ENCODE peak calls at places on chromosome 18, in eight cellular contexts. D is dorsolateral prefrontal cortex, Q is foreskin keratinocyte, I is transverse colon, V is fibroblast of lung, P is GM06990, R is uterus, F is bronchial epithelial cell. B is an unnamed sample. For H3K27me3, the result is how much of the 10 kb centered on the place peaks cover.

GRCh38 chr18:24271381-24272331 is 126.0 kb downstream of the OSBPL1A start:
- DNase-seq in D (peak), Q (peak), I (peak), V (peak), P (peak), R (peak), F (peak), B (no peak)

GRCh38 chr18:47204908-47205522 is 28.9 kb upstream of the IER3IP1 start:
- DNase-seq in D (peak), Q (no peak), I (peak), V (peak), P (no peak), R (no peak), F (peak), B (peak)

GRCh38 chr18:71168576-71169145 is 879.8 kb downstream of the SOCS6 start:
- DNase-seq in D (no peak), Q (no peak), I (no peak), V (peak), P (no peak), R (no peak), F (no peak), B (no peak)

GRCh38 chr18:8657050-8657820 is 48.0 kb downstream of the RAB12 start:
- DNase-seq in D (peak), Q (no peak), I (no peak), V (no peak), P (no peak), R (no peak), F (no peak), B (no peak)

GRCh38 chr18:45774065-45774521 is 50.1 kb downstream of the SLC14A1 start:
- DNase-seq in D (no peak), Q (peak), I (no peak), V (peak), P (no peak), R (no peak), F (peak), B (no peak)

GRCh38 chr18:76524900-76525698 is 30.1 kb upstream of the ZNF516 start:
- DNase-seq in D (no peak), Q (no peak), I (peak), V (peak), P (no peak), R (peak), F (peak), B (no peak)

GRCh38 chr18:12750076-12750707 is 47.4 kb downstream of the PSMG2 start:
- DNase-seq in D (no peak), Q (no peak), I (peak), V (peak), P (peak), R (no peak), F (no peak), B (no peak)

GRCh38 chr18:58087928-58088722 is 44.1 kb downstream of the NEDD4L start:
- DNase-seq in D (no peak), Q (peak), I (peak), V (peak), P (no peak), R (no peak), F (peak), B (no peak)

GRCh38 chr18:10579079-10579867 is 53.4 kb downstream of the NAPG start:
- DNase-seq in D (no peak), Q (peak), I (no peak), V (peak), P (no peak), R (no peak), F (peak), B (no peak)

GRCh38 chr18:45060102-45060501 is 379.4 kb downstream of the SETBP1 start:
- DNase-seq in D (no peak), Q (no peak), I (no peak), V (no peak), P (no peak), R (no peak), F (no peak), B (no peak)

GRCh38 chr18:58183226-58183625 is 139.2 kb downstream of the NEDD4L start:
- DNase-seq in D (no peak), Q (no peak), I (no peak), V (no peak), P (no peak), R (no peak), F (no peak), B (no peak)

GRCh38 chr18:65349635-65350034 is 401.2 kb upstream of the CDH7 start:
- DNase-seq in D (no peak), Q (no peak), I (no peak), V (no peak), P (no peak), R (no peak), F (no peak), B (no peak)

GRCh38 chr18:65547046-65547445 is 203.8 kb upstream of the CDH7 start:
- DNase-seq in D (no peak), Q (no peak), I (no peak), V (no peak), P (no peak), R (no peak), F (peak), B (no peak)

GRCh38 chr18:28086530-28087172 is 90.3 kb downstream of the CDH2 start:
- DNase-seq in D (no peak), Q (no peak), I (no peak), V (peak), P (no peak), R (no peak), F (no peak), B (no peak)

GRCh38 chr18:477565-477964 is 22.9 kb downstream of the COLEC12 start:
- DNase-seq in D (no peak), Q (no peak), I (no peak), V (no peak), P (no peak), R (no peak), F (no peak), B (no peak)

GRCh38 chr18:64287926-64288325 is 139.0 kb upstream of the LINC00305 start:
- DNase-seq in D (no peak), Q (no peak), I (no peak), V (no peak), P (no peak), R (no peak), F (no peak), B (no peak)

GRCh38 chr18:66599190-66599589 is 4.7 kb downstream of the CDH19 start:
- DNase-seq in D (no peak), Q (no peak), I (no peak), V (peak), P (no peak), R (no peak), F (no peak), B (no peak)

GRCh38 chr18:65737346-65737745 is 13.5 kb upstream of the CDH7 start:
- DNase-seq in D (no peak), Q (no peak), I (no peak), V (no peak), P (no peak), R (no peak), F (no peak), B (no peak)

GRCh38 chr18:47317824-47318508 is 66.5 kb upstream of the SKOR2 start:
- DNase-seq in D (no peak), Q (no peak), I (no peak), V (no peak), P (no peak), R (no peak), F (no peak), B (no peak)

GRCh38 chr18:35141077-35141476 is 99.8 kb upstream of the ZNF397 start:
- DNase-seq in D (no peak), Q (no peak), I (no peak), V (no peak), P (no peak), R (no peak), F (no peak), B (no peak)

GRCh38 chr18:27695054-27695453 is 481.9 kb downstream of the CDH2 start:
- DNase-seq in D (no peak), Q (no peak), I (no peak), V (no peak), P (no peak), R (no peak), F (no peak), B (no peak)

GRCh38 chr18:35711227-35711626 is 129.7 kb downstream of the GALNT1 start:
- DNase-seq in D (no peak), Q (no peak), I (no peak), V (no peak), P (no peak), R (no peak), F (no peak), B (no peak)

GRCh38 chr18:36589857-36590543 is 238.8 kb downstream of the TPGS2 start:
- DNase-seq in D (no peak), Q (peak), I (no peak), V (peak), P (no peak), R (no peak), F (peak), B (no peak)

GRCh38 chr18:58337688-58338087 is 291.2 kb downstream of the ALPK2 start:
- DNase-seq in D (no peak), Q (no peak), I (no peak), V (peak), P (no peak), R (peak), F (no peak), B (no peak)

GRCh38 chr18:3148930-3149535 is 70.7 kb downstream of the MYOM1 start:
- DNase-seq in D (no peak), Q (peak), I (no peak), V (peak), P (no peak), R (no peak), F (peak), B (no peak)

GRCh38 chr18:35467624-35468016 is 30.1 kb downstream of the INO80C start:
- DNase-seq in D (no peak), Q (no peak), I (no peak), V (no peak), P (peak), R (no peak), F (no peak), B (no peak)

GRCh38 chr18:39806519-39806918 is 2148.5 kb upstream of the PIK3C3 start:
- DNase-seq in D (no peak), Q (no peak), I (no peak), V (peak), P (no peak), R (no peak), F (peak), B (no peak)
- TF ChIP-seq CTCF in D (no peak), Q (peak), I (no peak), V (no peak), P (no peak), R (no peak), F (no peak), B (no peak)

DNA sequence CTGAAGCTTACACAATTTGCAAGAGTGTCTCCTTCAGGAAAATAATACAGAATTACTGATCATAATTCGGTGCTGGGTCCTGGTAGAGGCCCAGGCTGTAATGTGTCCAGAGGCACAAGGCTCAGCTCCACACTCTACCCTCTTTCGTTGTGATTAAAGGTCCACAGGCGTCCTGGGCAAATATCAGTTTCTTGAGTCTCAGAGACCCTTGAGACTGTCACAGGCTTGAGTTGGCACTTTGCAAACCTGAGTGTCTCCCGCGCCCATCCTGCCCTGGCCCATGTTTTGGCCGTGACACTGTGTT is 46.9 kb upstream of the SMAD7 start:
- DNase-seq in D (no peak), Q (no peak), I (no peak), V (no peak), P (no peak), R (no peak), F (no peak), B (no peak)
- H3K27me3 ChIP-seq in D (under half), Q (under half), I (under half), V (under half), P (under half), R (under half), F (under half), B (under half)

GRCh38 chr18:79353238-79353637 is 42.5 kb upstream of the NFATC1 start:
- DNase-seq in D (no peak), Q (no peak), I (no peak), V (no peak), P (no peak), R (no peak), F (no peak), B (no peak)
- TF ChIP-seq CTCF in D (peak), Q (peak), I (no peak), V (peak), P (no peak), R (no peak), F (no peak), B (no peak)

DNA sequence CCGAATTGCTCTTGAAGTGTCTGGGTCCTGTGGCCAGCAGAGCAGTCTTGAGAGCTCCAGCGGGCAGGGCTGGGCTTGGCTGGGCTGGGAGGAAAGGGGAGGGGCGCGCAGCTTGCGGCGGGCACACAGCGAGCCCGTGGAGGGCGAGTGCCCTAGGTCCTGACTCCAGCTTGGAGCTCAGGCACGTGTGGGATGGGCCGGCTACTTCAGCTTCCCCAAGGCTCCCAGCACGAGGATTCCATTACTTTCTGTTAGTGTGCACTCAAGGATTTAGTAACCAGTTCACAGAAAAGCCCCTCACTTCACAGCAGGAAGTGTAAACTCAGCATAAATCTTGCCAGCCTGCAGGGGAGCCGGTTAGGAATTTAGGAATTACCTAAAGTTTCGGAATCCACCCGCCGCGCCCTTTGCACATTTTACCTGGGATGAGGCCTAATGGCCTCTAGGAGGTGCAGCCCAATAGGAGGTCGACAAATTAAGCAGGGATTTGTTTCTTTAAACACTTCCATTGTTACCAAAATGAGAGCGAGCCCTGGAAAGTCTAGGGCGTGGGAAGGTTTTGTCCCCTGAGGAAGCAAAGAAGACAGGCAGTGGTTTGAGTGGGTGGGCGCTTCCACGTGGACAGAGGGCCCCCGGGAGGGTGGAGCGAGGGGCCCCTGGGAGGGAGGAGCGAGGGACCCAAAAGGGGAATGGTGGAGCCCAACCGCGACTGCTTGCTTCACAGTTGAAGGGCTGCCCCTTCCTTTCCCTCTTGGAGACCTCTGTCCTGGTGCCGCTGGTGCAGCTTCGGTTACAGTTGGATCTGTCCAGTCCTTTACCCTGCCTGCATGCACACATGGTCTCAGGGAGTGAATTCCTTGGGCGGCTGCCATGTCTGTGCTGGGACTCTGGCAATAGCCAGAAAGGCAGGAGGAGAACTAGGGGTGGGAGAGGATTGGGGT is 93.3 kb downstream of the CTAGE1 start:
- DNase-seq in D (no peak), Q (no peak), I (peak), V (peak), P (no peak), R (peak), F (peak), B (no peak)
- H3K27me3 ChIP-seq in D (under half), Q (under half), I (under half), V (under half), P (under half), R (under half), F (under half), B (under half)

GRCh38 chr18:49886891-49887764 is 73.8 kb upstream of the ACAA2 start:
- DNase-seq in D (no peak), Q (no peak), I (no peak), V (no peak), P (no peak), R (no peak), F (peak), B (no peak)
- TF ChIP-seq CTCF in D (no peak), Q (peak), I (no peak), V (no peak), P (peak), R (no peak), F (no peak), B (no peak)

GRCh38 chr18:55000529-55000928 is 41.3 kb upstream of the CCDC68 start:
- DNase-seq in D (no peak), Q (no peak), I (no peak), V (no peak), P (no peak), R (no peak), F (no peak), B (no peak)

GRCh38 chr18:54999016-54999415 is 39.8 kb upstream of the CCDC68 start:
- DNase-seq in D (no peak), Q (no peak), I (no peak), V (no peak), P (no peak), R (no peak), F (no peak), B (no peak)

GRCh38 chr18:54995421-54995820 is 36.2 kb upstream of the CCDC68 start:
- DNase-seq in D (no peak), Q (no peak), I (no peak), V (no peak), P (no peak), R (no peak), F (no peak), B (no peak)
- H3K27me3 ChIP-seq in D (under half), Q (under half), I (under half), V (under half), P (under half), R (under half), F (under half), B (under half)

GRCh38 chr18:29879763-29880162 is 1162.8 kb downstream of the DSC3 start:
- DNase-seq in D (no peak), Q (no peak), I (no peak), V (no peak), P (no peak), R (no peak), F (no peak), B (no peak)
- TF ChIP-seq CTCF in D (no peak), Q (peak), I (no peak), V (no peak), P (no peak), R (no peak), F (no peak), B (no peak)

GRCh38 chr18:79948719-79949411 is 2.6 kb downstream of the SLC66A2 start:
- DNase-seq in D (no peak), Q (no peak), I (peak), V (no peak), P (no peak), R (no peak), F (no peak), B (no peak)

GRCh38 chr18:79952457-79952995 is 1.1 kb upstream of the SLC66A2 start:
- DNase-seq in D (no peak), Q (no peak), I (peak), V (no peak), P (no peak), R (no peak), F (no peak), B (no peak)

GRCh38 chr18:79951545-79952456 is at the start of gene SLC66A2:
- DNase-seq in D (peak), Q (no peak), I (peak), V (peak), P (peak), R (peak), F (peak), B (peak)

GRCh38 chr18:79949571-79950439 is 1.6 kb downstream of the SLC66A2 start:
- DNase-seq in D (no peak), Q (no peak), I (peak), V (no peak), P (peak), R (no peak), F (no peak), B (no peak)

DNA sequence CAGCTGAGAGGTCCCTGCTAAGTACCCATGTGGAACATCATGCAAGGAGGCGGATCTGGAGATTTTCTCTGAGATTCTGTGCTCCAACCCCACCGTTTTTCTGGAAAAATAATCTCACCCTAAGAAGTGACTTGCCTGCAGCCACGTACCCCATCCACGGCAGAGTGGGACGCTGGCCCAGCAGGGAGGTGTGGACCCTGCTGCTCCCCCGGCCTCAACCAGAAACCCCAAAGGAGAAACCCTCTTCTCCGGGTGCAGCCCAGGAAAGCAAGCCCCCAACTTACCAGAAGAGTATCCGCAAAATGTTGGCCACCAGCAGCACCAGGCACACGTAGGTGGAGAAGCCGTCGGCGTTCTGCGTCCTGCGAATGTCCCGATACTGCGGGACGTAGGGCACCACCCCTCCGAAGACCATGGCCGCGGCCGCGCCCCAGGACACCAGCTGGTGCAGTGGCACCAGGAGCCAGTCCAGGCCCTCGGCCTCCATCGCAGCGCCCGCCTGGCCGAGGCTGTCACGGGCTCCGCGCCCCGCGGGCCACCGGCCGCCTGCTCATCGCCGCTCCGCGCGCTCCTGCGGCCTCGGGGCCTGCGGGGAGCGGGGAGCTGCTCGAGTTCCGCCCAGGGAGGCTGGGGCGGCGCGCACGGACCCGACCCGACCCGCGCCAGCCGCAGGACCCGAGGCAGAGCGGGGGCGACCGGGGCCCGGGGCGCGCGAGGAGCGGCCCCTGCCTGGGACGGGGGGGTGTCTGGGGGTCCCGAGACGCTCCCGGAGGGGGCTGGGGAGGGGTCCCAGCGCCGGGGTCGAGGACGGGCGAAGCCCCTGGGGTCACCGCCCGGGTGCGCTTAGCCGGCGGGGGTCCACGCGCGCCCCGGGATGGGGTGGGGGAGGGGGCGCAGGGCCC is 762 bp downstream of the SLC66A2 start:
- DNase-seq in D (peak), Q (no peak), I (peak), V (peak), P (peak), R (no peak), F (no peak), B (no peak)
- H3K27me3 ChIP-seq in D (under half), Q (under half), I (under half), V (under half), P (under half), R (under half), F (under half), B (under half)

GRCh38 chr18:26482567-26482966 is 65.8 kb downstream of the KCTD1 start:
- DNase-seq in D (no peak), Q (no peak), I (no peak), V (no peak), P (no peak), R (no peak), F (no peak), B (no peak)
- TF ChIP-seq CTCF in D (no peak), Q (no peak), I (no peak), V (no peak), P (no peak), R (no peak), F (no peak), B (no peak)